ENCODE peak calls at places on chromosomes 16 and 17, in five cellular contexts. C is H1, A is K562, W is HepG2, S is GM12878. Y is an unnamed sample.

GRCh38 chr16:85465328-85466307 is 147.5 kb upstream of the GSE1 start:
- DNase-seq in W (peak), C (no peak), S (no peak), A (no peak), Y (no peak)

GRCh38 chr16:2808181-2808580 is 8.9 kb upstream of the PRSS21 start:
- DNase-seq in S (no peak), W (no peak), A (no peak), C (no peak), Y (no peak)

GRCh38 chr16:85563515-85564276 is 49.4 kb upstream of the GSE1 start:
- DNase-seq in W (peak), S (no peak), A (peak), C (no peak), Y (no peak)

GRCh38 chr17:1577186-1577585 is 14.6 kb upstream of the PITPNA start:
- DNase-seq in W (peak), S (no peak), A (no peak), C (no peak), Y (peak)

GRCh38 chr17:58254803-58255202 is 16.4 kb downstream of the LPO start:
- DNase-seq in C (no peak), W (no peak), A (no peak), S (no peak), Y (peak)

GRCh38 chr16:1152123-1152638 is 725 bp upstream of the CACNA1H start:
- DNase-seq in W (no peak), A (no peak), S (no peak), C (no peak), Y (peak)

GRCh38 chr16:22189473-22190168 is 16.5 kb upstream of the EEF2K start:
- DNase-seq in C (no peak), S (no peak), W (no peak), A (no peak), Y (peak)

GRCh38 chr16:81692571-81692970 is 86.5 kb upstream of the PLCG2 start:
- DNase-seq in S (no peak), C (no peak), W (no peak), A (no peak), Y (no peak)

GRCh38 chr16:68470461-68471150 is 22.3 kb upstream of the SMPD3 start:
- DNase-seq in C (no peak), S (peak), W (no peak), A (no peak), Y (no peak)

GRCh38 chr17:50221500-50222480 is 20.4 kb upstream of the COL1A1 start:
- DNase-seq in S (no peak), C (no peak), A (no peak), W (no peak), Y (no peak)

GRCh38 chr17:45413498-45413923 is 19.2 kb downstream of the ARHGAP27 start:
- DNase-seq in S (no peak), C (no peak), A (no peak), W (peak), Y (no peak)

GRCh38 chr16:4859190-4859899 is 12.1 kb downstream of the UBN1 start:
- DNase-seq in C (no peak), A (no peak), S (no peak), W (no peak), Y (no peak)

GRCh38 chr17:38970804-38971203 is 3.6 kb upstream of the FBXO47 start:
- DNase-seq in S (no peak), W (no peak), C (no peak), A (no peak), Y (peak)

GRCh38 chr17:75773808-75774470 is 8.9 kb upstream of the GALK1 start:
- DNase-seq in A (no peak), S (no peak), W (no peak), C (no peak), Y (peak)
- TF ChIP-seq CTCF in A (no peak), S (no peak), W (peak), C (peak), Y (peak)

GRCh38 chr16:12903325-12904040 is 2.1 kb downstream of the SHISA9 start:
- DNase-seq in W (no peak), S (no peak), A (no peak), C (no peak), Y (peak)
- TF ChIP-seq EZH2 in W (no peak), S (no peak), A (no peak), C (no peak), Y (no peak)

GRCh38 chr16:12499032-12499735 is 304.5 kb downstream of the CPPED1 start:
- DNase-seq in S (no peak), W (no peak), A (no peak), C (no peak), Y (no peak)

GRCh38 chr16:12502671-12503070 is 301.0 kb downstream of the CPPED1 start:
- DNase-seq in C (no peak), W (no peak), A (no peak), S (no peak), Y (no peak)

GRCh38 chr16:12501727-12502457 is 301.8 kb downstream of the CPPED1 start:
- DNase-seq in A (no peak), S (no peak), W (no peak), C (no peak), Y (no peak)

GRCh38 chr16:12503201-12503600 is 300.5 kb downstream of the CPPED1 start:
- DNase-seq in S (no peak), W (no peak), A (no peak), C (no peak), Y (no peak)

GRCh38 chr16:12500771-12501170 is 302.9 kb downstream of the CPPED1 start:
- DNase-seq in A (no peak), C (no peak), S (no peak), W (no peak), Y (no peak)
- TF ChIP-seq CREB1 in A (no peak), C (no peak), S (no peak), W (no peak), Y (no peak)

GRCh38 chr17:64319531-64319930 is 56.5 kb upstream of the TEX2 start:
- DNase-seq in W (no peak), S (no peak), C (no peak), A (no peak), Y (no peak)
- TF ChIP-seq CTCF in W (no peak), S (no peak), C (no peak), A (no peak), Y (no peak)

DNA sequence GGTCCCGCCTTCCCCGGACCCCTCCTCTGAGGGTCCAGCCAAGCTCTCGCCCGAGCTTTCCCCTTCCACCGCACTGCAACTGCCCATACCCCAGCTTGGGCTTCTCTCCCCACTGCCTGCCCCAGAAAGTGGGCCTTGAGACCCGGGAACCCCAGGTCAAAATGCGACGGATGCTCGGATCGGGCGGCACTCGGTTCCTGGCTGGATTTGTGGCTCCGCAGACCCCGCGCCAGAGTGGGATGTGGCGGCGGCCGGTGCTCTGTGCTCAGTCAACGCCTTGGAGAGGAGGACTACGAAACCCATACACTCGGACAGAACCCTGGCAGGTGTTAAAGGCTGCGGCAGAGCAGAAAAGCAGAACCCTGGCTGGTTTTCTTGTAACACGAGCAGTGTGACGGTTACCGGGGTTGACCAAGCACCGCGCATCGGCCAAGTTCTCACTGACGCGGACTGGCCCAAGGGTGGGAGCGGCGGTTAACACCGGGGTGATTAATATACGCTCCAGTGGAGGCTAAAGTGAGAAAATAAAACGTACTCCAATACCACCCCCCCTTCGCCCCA is 885 bp upstream of the SLFN13 start:
- DNase-seq in C (no peak), S (no peak), W (no peak), A (no peak), Y (peak)
- TF ChIP-seq EZH2 in C (peak), S (no peak), W (no peak), A (no peak), Y (peak)

DNA sequence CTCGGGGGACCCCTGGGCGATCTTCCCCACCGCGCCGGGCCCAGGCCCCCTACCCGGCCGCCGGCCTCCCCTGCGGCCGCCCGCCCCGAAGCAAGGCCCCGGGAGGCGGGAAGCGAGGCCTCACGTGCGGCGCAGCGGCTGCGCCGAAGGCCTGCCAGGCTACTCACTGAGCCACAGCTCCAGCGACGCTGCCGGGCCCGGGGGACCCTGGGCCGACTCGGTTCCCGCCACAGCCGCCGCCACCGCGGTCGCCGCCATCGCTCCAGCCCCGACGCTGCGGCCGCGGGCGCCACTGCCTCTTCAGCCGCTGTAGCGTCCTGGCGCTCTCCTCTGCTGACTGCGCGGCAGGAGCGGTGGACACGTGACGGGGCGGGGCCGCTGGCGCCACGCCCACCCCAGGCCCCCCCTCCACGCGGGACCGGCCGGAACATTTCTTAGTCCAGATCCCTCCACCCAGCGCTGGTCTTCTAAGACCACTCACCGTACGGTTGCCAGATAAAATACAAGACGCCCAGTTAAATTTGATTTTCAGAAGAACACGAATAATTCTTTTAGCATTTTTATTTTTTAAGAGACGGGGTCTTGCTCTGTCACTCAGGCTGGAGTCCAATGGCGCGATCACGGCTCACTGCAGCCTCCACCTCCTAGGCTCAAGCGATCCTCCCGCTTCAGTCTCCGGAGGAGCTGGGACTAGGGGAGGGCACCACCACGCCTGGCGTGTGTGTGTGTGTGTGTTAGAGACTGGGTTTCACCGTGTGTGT is at the start of gene GGA2:
- DNase-seq in A (peak), W (peak), S (no peak), C (no peak), Y (peak)
- TF ChIP-seq CREB1 in A (no peak), W (peak), S (peak), C (peak), Y (no peak)

GRCh38 chr17:71118039-71118438 is 948.7 kb downstream of the KCNJ2 start:
- DNase-seq in S (no peak), A (no peak), W (no peak), C (peak), Y (peak)
- TF ChIP-seq CTCF in S (peak), A (no peak), W (peak), C (peak), Y (peak)

GRCh38 chr16:5862103-5863003 is 764.8 kb upstream of the EEF2KMT start:
- DNase-seq in C (no peak), S (no peak), A (no peak), W (no peak), Y (no peak)

GRCh38 chr16:5863207-5863606 is 765.6 kb upstream of the EEF2KMT start:
- DNase-seq in S (no peak), A (no peak), W (no peak), C (no peak), Y (no peak)

GRCh38 chr16:5870886-5871715 is 773.5 kb upstream of the EEF2KMT start:
- DNase-seq in A (no peak), C (no peak), W (no peak), S (no peak), Y (no peak)

GRCh38 chr16:5867250-5867649 is 769.7 kb upstream of the EEF2KMT start:
- DNase-seq in A (no peak), C (no peak), W (no peak), S (no peak), Y (no peak)

GRCh38 chr16:5865231-5865630 is 767.6 kb upstream of the EEF2KMT start:
- DNase-seq in W (no peak), S (no peak), A (no peak), C (no peak), Y (no peak)
- TF ChIP-seq EZH2 in W (no peak), S (no peak), A (no peak), C (no peak), Y (no peak)

GRCh38 chr17:36947922-36948716 is 635 bp upstream of the AATF start:
- DNase-seq in A (no peak), S (no peak), W (no peak), C (no peak), Y (peak)
- TF ChIP-seq CREB1 in A (no peak), S (no peak), W (no peak), C (no peak), Y (no peak)